ENCODE peak calls at places on chromosomes 7 and 10, in seven cellular contexts. B is HTR-8/SVneo, N is Daoy, O is GM20000, Y is gastrocnemius medialis, W is amygdala, C is NCI-H2029. M is an unnamed sample.

GRCh38 chr10:60222060-60222459 is 167.6 kb downstream of the ANK3 start:
- DNase-seq in B (no peak), N (no peak), O (no peak), Y (no peak), W (no peak), C (no peak), M (no peak)

GRCh38 chr10:43128958-43129706 is 9.1 kb upstream of the CSGALNACT2 start:
- DNase-seq in B (peak; percentile 95), N (peak; percentile 78), O (peak; percentile 78), Y (no peak), W (no peak), C (no peak), M (peak; percentile 56)

GRCh38 chr7:151408839-151409554 is 841 bp downstream of the WDR86 start:
- DNase-seq in B (no peak), N (no peak), O (no peak), Y (no peak), W (no peak), C (peak; percentile 47), M (peak; percentile 23)

GRCh38 chr10:49620841-49621378 is 7.1 kb downstream of the CHAT start:
- DNase-seq in B (no peak), N (no peak), O (no peak), Y (no peak), W (no peak), C (no peak), M (no peak)

GRCh38 chr7:130071701-130072622 is 1.6 kb downstream of the KLHDC10 start:
- DNase-seq in B (peak; percentile 64), N (peak; percentile 89), O (peak; percentile 71), Y (peak; percentile 35), W (no peak), C (peak; percentile 65), M (peak; percentile 93)

GRCh38 chr10:100024741-100025140 is 15.0 kb upstream of the DNMBP start:
- DNase-seq in B (no peak), N (no peak), O (no peak), Y (no peak), W (no peak), C (no peak), M (no peak)

GRCh38 chr10:52949899-52950298 is 177.3 kb upstream of the MBL2 start:
- DNase-seq in B (no peak), N (no peak), O (no peak), Y (no peak), W (no peak), C (no peak), M (no peak)

GRCh38 chr7:47765373-47765979 is 182.8 kb downstream of the PKD1L1 start:
- DNase-seq in B (no peak), N (peak; percentile 40), O (no peak), Y (no peak), W (no peak), C (no peak), M (peak; percentile 56)

GRCh38 chr7:131400833-131401593 is 73.3 kb downstream of the MKLN1 start:
- DNase-seq in B (no peak), N (no peak), O (no peak), Y (no peak), W (no peak), C (peak; percentile 1), M (peak; percentile 10)

GRCh38 chr10:79434816-79435215 is 10.6 kb downstream of the ZCCHC24 start:
- DNase-seq in B (peak; percentile 37), N (peak; percentile 72), O (no peak), Y (no peak), W (no peak), C (no peak), M (no peak)

GRCh38 chr10:88071814-88072380 is 208.5 kb downstream of the PTEN start:
- DNase-seq in B (no peak), N (no peak), O (no peak), Y (no peak), W (no peak), C (no peak), M (no peak)

GRCh38 chr10:68163735-68164134 is 54.4 kb downstream of the MYPN start:
- DNase-seq in B (no peak), N (no peak), O (peak; percentile 20), Y (no peak), W (no peak), C (no peak), M (no peak)

GRCh38 chr10:70493660-70494234 is 15.2 kb downstream of the PALD1 start:
- DNase-seq in B (no peak), N (no peak), O (peak; percentile 81), Y (no peak), W (no peak), C (no peak), M (peak; percentile 49)

GRCh38 chr10:49370326-49371100 is 25.4 kb downstream of the DRGX start:
- DNase-seq in B (no peak), N (no peak), O (no peak), Y (no peak), W (no peak), C (no peak), M (no peak)

GRCh38 chr7:140232959-140233649 is 56.3 kb upstream of the KDM7A start:
- DNase-seq in B (no peak), N (no peak), O (peak; percentile 43), Y (no peak), W (no peak), C (no peak), M (no peak)

GRCh38 chr7:26723140-26723539 is 141.2 kb downstream of the SKAP2 start:
- DNase-seq in B (no peak), N (no peak), O (peak; percentile 8), Y (no peak), W (no peak), C (no peak), M (no peak)

GRCh38 chr10:71735709-71736569 is 16.4 kb upstream of the C10orf105 start:
- DNase-seq in B (no peak), N (no peak), O (peak; percentile 47), Y (no peak), W (no peak), C (peak; percentile 9), M (no peak)

GRCh38 chr7:36273836-36274235 is 115.8 kb upstream of the ANLN start:
- DNase-seq in B (no peak), N (no peak), O (no peak), Y (no peak), W (no peak), C (no peak), M (no peak)

GRCh38 chr7:13880789-13881188 is 108.7 kb downstream of the ETV1 start:
- DNase-seq in B (peak; percentile 7), N (peak; percentile 68), O (no peak), Y (no peak), W (no peak), C (no peak), M (no peak)

GRCh38 chr7:79376297-79377025 is 77.0 kb downstream of the MAGI2 start:
- DNase-seq in B (no peak), N (no peak), O (no peak), Y (no peak), W (no peak), C (no peak), M (no peak)

GRCh38 chr7:105830405-105831218 is 45.8 kb downstream of the ATXN7L1 start:
- DNase-seq in B (peak; percentile 86), N (peak; percentile 96), O (no peak), Y (no peak), W (no peak), C (peak; percentile 11), M (peak; percentile 92)

GRCh38 chr10:85612833-85613232 is 753.8 kb downstream of the GRID1 start:
- DNase-seq in B (no peak), N (no peak), O (no peak), Y (no peak), W (no peak), C (no peak), M (no peak)

GRCh38 chr10:102652170-102652926 is 8.1 kb downstream of the TRIM8 start:
- DNase-seq in B (no peak), N (no peak), O (peak; percentile 80), Y (no peak), W (no peak), C (no peak), M (no peak)

GRCh38 chr7:147775564-147775963 is 815.0 kb upstream of the C7orf33 start:
- DNase-seq in B (no peak), N (no peak), O (no peak), Y (no peak), W (no peak), C (peak; percentile 22), M (no peak)

GRCh38 chr10:132185601-132186487 is 904 bp upstream of the DPYSL4 start:
- DNase-seq in B (no peak), N (peak; percentile 49), O (no peak), Y (no peak), W (no peak), C (peak; percentile 38), M (peak; percentile 46)

GRCh38 chr7:14691597-14692203 is 210.9 kb downstream of the DGKB start:
- DNase-seq in B (no peak), N (peak; percentile 21), O (no peak), Y (no peak), W (no peak), C (peak; percentile 5), M (peak; percentile 61)

M was measured in dermis blood vessel endothelial cell.